ENCODE peak calls at places on chromosomes 1 and 21, in four cellular contexts. X is upper lobe of right lung; Q is CD8-positive, alpha-beta memory T cell; W is mucosa of descending colon. S is an unnamed sample. For H3K36me3, the result is how much of the 10 kb centered on the place peaks cover.

GRCh38 chr1:215842905-215843304 is 275.8 kb downstream of the KCTD3 start:
- DNase-seq in X (no peak), Q (no peak), W (no peak), S (no peak)

GRCh38 chr1:17287377-17287776 is 20.6 kb upstream of the PADI4 start:
- DNase-seq in X (peak), Q (no peak), W (no peak), S (no peak)

GRCh38 chr1:108089482-108089881 is 110.7 kb downstream of the SLC25A24 start:
- DNase-seq in X (no peak), Q (no peak), W (no peak), S (no peak)

GRCh38 chr1:151811181-151811580 is 6.0 kb upstream of the LINGO4 start:
- DNase-seq in X (peak), Q (no peak), W (no peak), S (no peak)

GRCh38 chr1:153698648-153699004 is 20.1 kb downstream of the NPR1 start:
- DNase-seq in X (no peak), Q (no peak), W (no peak), S (no peak)

GRCh38 chr1:70907563-70908310 is 139.9 kb downstream of the PTGER3 start:
- DNase-seq in X (no peak), Q (no peak), W (no peak), S (no peak)

GRCh38 chr1:15454256-15454655 is 2.3 kb upstream of the CELA2A start:
- DNase-seq in X (no peak), Q (no peak), W (no peak), S (no peak)

GRCh38 chr1:185674201-185674600 is 60.0 kb upstream of the HMCN1 start:
- DNase-seq in X (no peak), Q (peak), W (no peak), S (peak)

GRCh38 chr1:177164380-177165068 is at the start of gene ASTN1:
- DNase-seq in X (no peak), Q (no peak), W (no peak), S (no peak)

GRCh38 chr1:221911714-221912113 is 169.8 kb upstream of the DUSP10 start:
- DNase-seq in X (no peak), Q (no peak), W (no peak), S (peak)

GRCh38 chr1:43934279-43934985 is 831 bp downstream of the ARTN start:
- DNase-seq in X (peak), Q (peak), W (peak), S (peak)

DNA sequence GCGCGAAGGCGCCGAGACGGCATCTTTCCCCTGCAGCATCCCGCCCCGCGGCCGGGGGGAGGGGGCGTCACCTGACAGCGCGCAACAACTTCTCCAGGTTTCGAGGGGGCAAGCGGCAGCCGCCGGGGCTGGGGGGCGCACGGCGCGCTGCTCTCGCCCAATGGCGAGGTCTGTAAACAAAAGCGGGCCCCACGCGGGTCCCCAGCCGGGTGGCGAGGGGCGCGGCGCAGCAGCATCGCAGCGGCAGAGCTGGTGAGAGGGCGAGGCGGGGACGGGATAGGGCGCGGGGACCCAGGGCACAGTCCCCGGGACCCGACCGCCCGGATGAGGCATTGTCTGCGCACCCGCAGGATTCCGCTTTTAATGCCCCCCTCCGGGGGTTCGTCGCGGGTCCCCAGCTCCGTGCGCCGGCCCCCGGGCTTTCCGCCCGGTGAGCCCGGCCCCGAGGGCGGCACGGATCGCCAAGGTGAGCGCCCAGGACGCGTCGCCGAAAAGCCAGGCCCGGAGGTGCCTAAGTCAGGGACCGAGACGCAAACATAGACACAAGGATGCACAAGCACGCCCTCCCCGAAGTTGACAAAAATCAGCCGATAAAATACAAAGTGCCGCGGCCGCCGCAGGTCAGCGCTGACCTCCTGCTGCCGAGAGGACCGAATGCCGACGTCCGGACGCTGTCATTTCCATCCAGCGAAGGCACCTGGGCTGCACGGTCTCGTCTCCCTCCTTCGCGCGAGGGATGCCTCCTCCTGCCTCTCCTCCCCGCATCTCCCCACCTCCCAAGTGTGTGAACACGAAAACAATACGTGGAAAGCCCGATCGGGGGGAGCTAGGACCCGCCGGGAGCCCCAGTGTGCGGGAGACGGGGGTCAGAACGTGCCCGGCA is 101.3 kb upstream of the SOD1 start:
- DNase-seq in X (peak), Q (peak), W (peak), S (peak)
- H3K4me3 ChIP-seq in X (peak), Q (peak), W (peak), S (peak)

DNA sequence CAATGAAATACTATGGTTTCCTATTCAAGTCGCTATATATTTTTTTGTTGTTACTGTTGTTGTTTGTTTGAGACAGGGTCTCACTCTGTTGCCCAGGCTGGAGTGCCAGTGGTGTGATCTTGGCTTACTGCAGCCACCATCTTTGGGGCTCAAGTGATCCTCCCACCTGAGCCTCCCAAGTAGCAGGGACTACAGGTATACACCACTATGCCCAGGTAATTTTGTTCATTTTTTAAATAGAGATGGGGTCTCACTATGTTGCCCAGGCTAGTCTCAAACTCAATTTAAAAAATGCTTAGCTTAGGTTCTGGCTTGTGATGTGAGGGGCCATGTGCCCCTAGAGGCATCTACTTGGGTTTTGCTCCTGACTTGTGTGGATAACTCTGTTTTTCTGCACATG is 9.8 kb downstream of the RABIF start:
- DNase-seq in X (no peak), Q (no peak), W (no peak), S (no peak)
- H3K36me3 ChIP-seq in X (under half), Q (under half), W (under half), S (under half)

DNA sequence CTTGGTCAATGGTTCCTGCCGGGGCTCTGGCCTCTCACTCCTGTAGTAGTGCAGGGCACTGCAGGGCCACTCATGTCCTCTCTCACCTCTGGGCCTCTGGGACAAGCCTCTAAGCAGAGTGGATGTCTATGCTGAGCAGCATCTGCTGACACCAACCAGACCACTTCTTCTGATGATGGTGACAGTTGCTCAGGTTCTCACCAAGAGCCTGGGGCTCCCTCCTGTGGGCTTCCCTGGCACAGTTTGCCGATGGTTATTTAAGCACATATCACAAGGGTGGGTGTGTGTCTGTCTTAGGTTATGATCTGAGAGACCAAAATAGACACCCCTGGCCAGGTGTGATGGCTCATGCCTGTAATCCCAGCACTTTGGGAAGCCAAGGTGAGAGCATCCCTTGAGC is 17.4 kb upstream of the GPR137B start:
- DNase-seq in X (no peak), Q (no peak), W (no peak), S (no peak)
- H3K4me3 ChIP-seq in X (no peak), Q (no peak), W (no peak), S (no peak)

GRCh38 chr1:27102707-27103468 is 52.0 kb downstream of the SLC9A1 start:
- DNase-seq in X (peak), Q (peak), W (peak), S (peak)

GRCh38 chr1:27099904-27100796 is 54.8 kb downstream of the SLC9A1 start:
- DNase-seq in X (no peak), Q (no peak), W (no peak), S (no peak)

GRCh38 chr1:27102134-27102706 is 52.7 kb downstream of the SLC9A1 start:
- DNase-seq in X (no peak), Q (no peak), W (peak), S (no peak)

GRCh38 chr1:27100797-27101491 is 54.0 kb downstream of the SLC9A1 start:
- DNase-seq in X (no peak), Q (no peak), W (no peak), S (no peak)

GRCh38 chr1:27101696-27102095 is 53.2 kb downstream of the SLC9A1 start:
- DNase-seq in X (no peak), Q (no peak), W (no peak), S (no peak)
- H3K36me3 ChIP-seq in X (under half), Q (under half), W (under half), S (under half)